ENCODE peak calls at places on chromosome 14, in nine cellular contexts. One of them, this sample, is unnamed.
A peak's percentile ranks its signal among the peaks of the same experiment; 100 is the strongest.

GRCh38 chr14:77014004-77014604 is 14.4 kb downstream of the IRF2BPL start:
- DNase-seq in AG09319: no peak
- DNase-seq in T47D: no peak
- DNase-seq in neural progenitor cell: peak; percentile 65
- DNase-seq in fibroblast of pulmonary artery: peak; percentile 65
- DNase-seq in bronchial epithelial cell: no peak
- DNase-seq in H4: no peak
- DNase-seq in astrocyte: peak; percentile 63
- DNase-seq in astrocyte of the spinal cord: no peak
- DNase-seq in this sample: no peak

GRCh38 chr14:104875412-104875751 is 10.3 kb downstream of the CEP170B start:
- DNase-seq in AG09319: no peak
- DNase-seq in T47D: no peak
- DNase-seq in neural progenitor cell: no peak
- DNase-seq in fibroblast of pulmonary artery: no peak
- DNase-seq in bronchial epithelial cell: no peak
- DNase-seq in H4: no peak
- DNase-seq in astrocyte: no peak
- DNase-seq in astrocyte of the spinal cord: no peak
- DNase-seq in this sample: no peak

GRCh38 chr14:50225974-50226297 is 5.4 kb downstream of the SOS2 start:
- DNase-seq in AG09319: no peak
- DNase-seq in T47D: no peak
- DNase-seq in neural progenitor cell: peak; percentile 53
- DNase-seq in fibroblast of pulmonary artery: no peak
- DNase-seq in bronchial epithelial cell: no peak
- DNase-seq in H4: no peak
- DNase-seq in astrocyte: no peak
- DNase-seq in astrocyte of the spinal cord: no peak
- DNase-seq in this sample: no peak

GRCh38 chr14:27366596-27366995 is 768.8 kb upstream of the NOVA1 start:
- DNase-seq in AG09319: no peak
- DNase-seq in T47D: no peak
- DNase-seq in neural progenitor cell: no peak
- DNase-seq in fibroblast of pulmonary artery: peak; percentile 50
- DNase-seq in bronchial epithelial cell: no peak
- DNase-seq in H4: peak; percentile 61
- DNase-seq in astrocyte: peak; percentile 24
- DNase-seq in astrocyte of the spinal cord: no peak
- DNase-seq in this sample: no peak

GRCh38 chr14:81311128-81311527 is 89.0 kb downstream of the STON2 start:
- DNase-seq in AG09319: no peak
- DNase-seq in T47D: no peak
- DNase-seq in neural progenitor cell: no peak
- DNase-seq in fibroblast of pulmonary artery: no peak
- DNase-seq in bronchial epithelial cell: no peak
- DNase-seq in H4: no peak
- DNase-seq in astrocyte: no peak
- DNase-seq in astrocyte of the spinal cord: no peak
- DNase-seq in this sample: no peak

GRCh38 chr14:69643430-69644200 is 32.2 kb downstream of the SUSD6 start:
- DNase-seq in AG09319: no peak
- DNase-seq in T47D: peak; percentile 79
- DNase-seq in neural progenitor cell: no peak
- DNase-seq in fibroblast of pulmonary artery: peak; percentile 55
- DNase-seq in bronchial epithelial cell: peak; percentile 99
- DNase-seq in H4: no peak
- DNase-seq in astrocyte: peak; percentile 80
- DNase-seq in astrocyte of the spinal cord: peak; percentile 77
- DNase-seq in this sample: peak; percentile 82

GRCh38 chr14:94540031-94540794 is 21.0 kb upstream of the SERPINA4 start:
- DNase-seq in AG09319: no peak
- DNase-seq in T47D: peak; percentile 47
- DNase-seq in neural progenitor cell: peak; percentile 19
- DNase-seq in fibroblast of pulmonary artery: peak; percentile 82
- DNase-seq in bronchial epithelial cell: no peak
- DNase-seq in H4: no peak
- DNase-seq in astrocyte: no peak
- DNase-seq in astrocyte of the spinal cord: peak; percentile 58
- DNase-seq in this sample: no peak

GRCh38 chr14:103549361-103550311 is 12.8 kb downstream of the BAG5 start:
- DNase-seq in AG09319: no peak
- DNase-seq in T47D: no peak
- DNase-seq in neural progenitor cell: no peak
- DNase-seq in fibroblast of pulmonary artery: no peak
- DNase-seq in bronchial epithelial cell: no peak
- DNase-seq in H4: no peak
- DNase-seq in astrocyte: no peak
- DNase-seq in astrocyte of the spinal cord: no peak
- DNase-seq in this sample: no peak

GRCh38 chr14:54686219-54686870 is 119.4 kb downstream of the SAMD4A start:
- DNase-seq in AG09319: peak; percentile 74
- DNase-seq in T47D: no peak
- DNase-seq in neural progenitor cell: no peak
- DNase-seq in fibroblast of pulmonary artery: peak; percentile 95
- DNase-seq in bronchial epithelial cell: peak; percentile 46
- DNase-seq in H4: peak; percentile 69
- DNase-seq in astrocyte: peak; percentile 95
- DNase-seq in astrocyte of the spinal cord: peak; percentile 89
- DNase-seq in this sample: peak; percentile 46

GRCh38 chr14:77868552-77869300 is 68.8 kb downstream of the ADCK1 start:
- DNase-seq in AG09319: no peak
- DNase-seq in T47D: no peak
- DNase-seq in neural progenitor cell: no peak
- DNase-seq in fibroblast of pulmonary artery: no peak
- DNase-seq in bronchial epithelial cell: no peak
- DNase-seq in H4: peak; percentile 63
- DNase-seq in astrocyte: no peak
- DNase-seq in astrocyte of the spinal cord: no peak
- DNase-seq in this sample: no peak

GRCh38 chr14:40574780-40575179 is 1031.9 kb upstream of the LRFN5 start:
- DNase-seq in AG09319: no peak
- DNase-seq in T47D: no peak
- DNase-seq in neural progenitor cell: no peak
- DNase-seq in fibroblast of pulmonary artery: no peak
- DNase-seq in bronchial epithelial cell: no peak
- DNase-seq in H4: no peak
- DNase-seq in astrocyte: no peak
- DNase-seq in astrocyte of the spinal cord: no peak
- DNase-seq in this sample: no peak

GRCh38 chr14:81818271-81818670 is 284.6 kb upstream of the SEL1L start:
- DNase-seq in AG09319: no peak
- DNase-seq in T47D: no peak
- DNase-seq in neural progenitor cell: peak; percentile 61
- DNase-seq in fibroblast of pulmonary artery: no peak
- DNase-seq in bronchial epithelial cell: no peak
- DNase-seq in H4: no peak
- DNase-seq in astrocyte: no peak
- DNase-seq in astrocyte of the spinal cord: no peak
- DNase-seq in this sample: no peak

GRCh38 chr14:83251402-83251801 is 1717.7 kb upstream of the SEL1L start:
- DNase-seq in AG09319: no peak
- DNase-seq in T47D: no peak
- DNase-seq in neural progenitor cell: no peak
- DNase-seq in fibroblast of pulmonary artery: no peak
- DNase-seq in bronchial epithelial cell: no peak
- DNase-seq in H4: no peak
- DNase-seq in astrocyte: no peak
- DNase-seq in astrocyte of the spinal cord: no peak
- DNase-seq in this sample: no peak

GRCh38 chr14:65502676-65503124 is 90.2 kb downstream of the FUT8 start:
- DNase-seq in AG09319: no peak
- DNase-seq in T47D: no peak
- DNase-seq in neural progenitor cell: no peak
- DNase-seq in fibroblast of pulmonary artery: peak; percentile 81
- DNase-seq in bronchial epithelial cell: peak; percentile 78
- DNase-seq in H4: peak; percentile 21
- DNase-seq in astrocyte: peak; percentile 86
- DNase-seq in astrocyte of the spinal cord: peak; percentile 78
- DNase-seq in this sample: peak; percentile 76

GRCh38 chr14:61350427-61350826 is 29.0 kb downstream of the PRKCH start:
- DNase-seq in AG09319: no peak
- DNase-seq in T47D: no peak
- DNase-seq in neural progenitor cell: no peak
- DNase-seq in fibroblast of pulmonary artery: no peak
- DNase-seq in bronchial epithelial cell: no peak
- DNase-seq in H4: no peak
- DNase-seq in astrocyte: no peak
- DNase-seq in astrocyte of the spinal cord: no peak
- DNase-seq in this sample: no peak

GRCh38 chr14:68439741-68440140 is 353.1 kb downstream of the ZFP36L1 start:
- DNase-seq in AG09319: no peak
- DNase-seq in T47D: no peak
- DNase-seq in neural progenitor cell: no peak
- DNase-seq in fibroblast of pulmonary artery: no peak
- DNase-seq in bronchial epithelial cell: no peak
- DNase-seq in H4: no peak
- DNase-seq in astrocyte: no peak
- DNase-seq in astrocyte of the spinal cord: no peak
- DNase-seq in this sample: no peak

GRCh38 chr14:25231006-25231405 is 181.1 kb upstream of the STXBP6 start:
- DNase-seq in AG09319: no peak
- DNase-seq in T47D: no peak
- DNase-seq in neural progenitor cell: no peak
- DNase-seq in fibroblast of pulmonary artery: peak; percentile 8
- DNase-seq in bronchial epithelial cell: no peak
- DNase-seq in H4: peak; percentile 5
- DNase-seq in astrocyte: no peak
- DNase-seq in astrocyte of the spinal cord: no peak
- DNase-seq in this sample: no peak

GRCh38 chr14:64708148-64709004 is 4.2 kb downstream of the PLEKHG3 start:
- DNase-seq in AG09319: no peak
- DNase-seq in T47D: no peak
- DNase-seq in neural progenitor cell: peak; percentile 59
- DNase-seq in fibroblast of pulmonary artery: no peak
- DNase-seq in bronchial epithelial cell: peak; percentile 90
- DNase-seq in H4: no peak
- DNase-seq in astrocyte: peak; percentile 64
- DNase-seq in astrocyte of the spinal cord: no peak
- DNase-seq in this sample: peak; percentile 88

GRCh38 chr14:76918176-76918750 is 92.1 kb downstream of the LRRC74A start:
- DNase-seq in AG09319: peak; percentile 88
- DNase-seq in T47D: peak; percentile 54
- DNase-seq in neural progenitor cell: no peak
- DNase-seq in fibroblast of pulmonary artery: peak; percentile 92
- DNase-seq in bronchial epithelial cell: no peak
- DNase-seq in H4: no peak
- DNase-seq in astrocyte: peak; percentile 95
- DNase-seq in astrocyte of the spinal cord: peak; percentile 93
- DNase-seq in this sample: peak; percentile 86